ENCODE peak calls at places on chromosomes 3 and 15, in four cellular contexts. R is MV-4-11, Z is A549, L is ELF-1. T is an unnamed sample.

GRCh38 chr3:172085557-172085895 is 46.1 kb downstream of the FNDC3B start:
- DNase-seq in R (no peak), Z (no peak), L (no peak), T (no peak)

GRCh38 chr3:4587061-4587837 is 94.1 kb downstream of the ITPR1 start:
- DNase-seq in R (no peak), Z (no peak), L (no peak), T (no peak)

GRCh38 chr3:69763458-69763857 is 24.2 kb downstream of the MITF start:
- DNase-seq in R (no peak), Z (no peak), L (no peak), T (no peak)

GRCh38 chr3:136664771-136665170 is 87.4 kb downstream of the STAG1 start:
- DNase-seq in R (peak; percentile 45), Z (no peak), L (no peak), T (no peak)

GRCh38 chr3:119945286-119945685 is 149.0 kb downstream of the GSK3B start:
- DNase-seq in R (no peak), Z (no peak), L (no peak), T (no peak)

GRCh38 chr3:126313580-126314304 is 43.5 kb downstream of the KLF15 start:
- DNase-seq in R (no peak), Z (no peak), L (no peak), T (no peak)

GRCh38 chr3:5013021-5013906 is 34.0 kb downstream of the BHLHE40 start:
- DNase-seq in R (peak; percentile 79), Z (peak; percentile 95), L (peak; percentile 84), T (no peak)

GRCh38 chr15:36024066-36024465 is 478.1 kb upstream of the DPH6 start:
- DNase-seq in R (no peak), Z (no peak), L (no peak), T (no peak)

GRCh38 chr15:101027273-101027901 is 108.2 kb downstream of the LRRK1 start:
- DNase-seq in R (no peak), Z (no peak), L (peak; percentile 13), T (no peak)

GRCh38 chr3:167705840-167706239 is 28.9 kb downstream of the PDCD10 start:
- DNase-seq in R (no peak), Z (no peak), L (no peak), T (no peak)

GRCh38 chr15:88177451-88177850 is 79.1 kb downstream of the NTRK3 start:
- DNase-seq in R (no peak), Z (no peak), L (no peak), T (no peak)

GRCh38 chr3:182435860-182436259 is 357.4 kb upstream of the ATP11B start:
- DNase-seq in R (no peak), Z (no peak), L (no peak), T (no peak)

GRCh38 chr15:98873441-98874218 is 134.0 kb downstream of the PGPEP1L start:
- DNase-seq in R (peak; percentile 23), Z (peak; percentile 97), L (peak; percentile 47), T (no peak)

GRCh38 chr15:88049509-88049908 is 207.0 kb downstream of the NTRK3 start:
- DNase-seq in R (no peak), Z (no peak), L (no peak), T (no peak)

GRCh38 chr3:53056442-53056841 is 10.6 kb upstream of the SFMBT1 start:
- DNase-seq in R (no peak), Z (no peak), L (peak; percentile 41), T (no peak)

GRCh38 chr3:140529096-140529495 is 148.8 kb upstream of the TRIM42 start:
- DNase-seq in R (no peak), Z (peak; percentile 3), L (peak; percentile 77), T (no peak)

GRCh38 chr15:72770673-72771328 is 12.8 kb downstream of the ADPGK start:
- DNase-seq in R (no peak), Z (peak; percentile 33), L (no peak), T (no peak)

GRCh38 chr15:62218841-62219240 is 53.8 kb upstream of the C2CD4B start:
- DNase-seq in R (no peak), Z (no peak), L (no peak), T (no peak)

GRCh38 chr15:90872481-90873184 is 4.2 kb downstream of the FURIN start:
- DNase-seq in R (peak; percentile 51), Z (no peak), L (no peak), T (no peak)

GRCh38 chr15:100767002-100767825 is 112.4 kb upstream of the ALDH1A3 start:
- DNase-seq in R (no peak), Z (no peak), L (no peak), T (no peak)

GRCh38 chr3:195001961-195002861 is 268.7 kb downstream of the XXYLT1 start:
- DNase-seq in R (peak; percentile 70), Z (peak; percentile 25), L (peak; percentile 86), T (peak; percentile 39)

GRCh38 chr3:16869606-16870005 is 15.1 kb upstream of the PLCL2 start:
- DNase-seq in R (peak; percentile 75), Z (no peak), L (no peak), T (no peak)

GRCh38 chr3:195153121-195153520 is 117.8 kb downstream of the XXYLT1 start:
- DNase-seq in R (no peak), Z (no peak), L (peak; percentile 71), T (no peak)

GRCh38 chr3:105866656-105867653 is 1.9 kb downstream of the CBLB start:
- DNase-seq in R (peak; percentile 27), Z (no peak), L (no peak), T (no peak)

GRCh38 chr3:72818092-72818721 is 30.0 kb downstream of the SHQ1 start:
- DNase-seq in R (no peak), Z (peak; percentile 21), L (no peak), T (peak; percentile 2)

GRCh38 chr3:46561951-46562350 is 4.2 kb downstream of the LRRC2 start:
- DNase-seq in R (peak; percentile 9), Z (no peak), L (no peak), T (no peak)

GRCh38 chr3:106457278-106458210 is 588.7 kb upstream of the CBLB start:
- DNase-seq in R (peak; percentile 98), Z (peak; percentile 29), L (peak; percentile 12), T (no peak)

GRCh38 chr3:136584728-136585127 is 167.4 kb downstream of the STAG1 start:
- DNase-seq in R (no peak), Z (no peak), L (no peak), T (no peak)

GRCh38 chr3:70090322-70090913 is 90.9 kb downstream of the SAMMSON start:
- DNase-seq in R (no peak), Z (peak; percentile 31), L (no peak), T (no peak)

GRCh38 chr3:37243811-37244748 is 69.7 kb upstream of the LRRFIP2 start:
- DNase-seq in R (peak; percentile 29), Z (peak; percentile 75), L (peak; percentile 94), T (no peak)

GRCh38 chr15:85960381-85960780 is 119.3 kb upstream of the AGBL1 start:
- DNase-seq in R (no peak), Z (no peak), L (no peak), T (no peak)

GRCh38 chr3:119091936-119092677 is 53.9 kb upstream of the TEX55 start:
- DNase-seq in R (no peak), Z (no peak), L (no peak), T (no peak)

GRCh38 chr15:100728371-100729201 is 126.2 kb downstream of the ASB7 start:
- DNase-seq in R (no peak), Z (no peak), L (no peak), T (no peak)

GRCh38 chr15:43127752-43128151 is 5.6 kb upstream of the TMEM62 start:
- DNase-seq in R (no peak), Z (no peak), L (no peak), T (no peak)

GRCh38 chr3:52811452-52812011 is 16.9 kb downstream of the ITIH3 start:
- DNase-seq in R (no peak), Z (no peak), L (no peak), T (no peak)

T was measured in Panc1.